ENCODE peak calls at places on chromosomes 11 and 22, in five cellular contexts. One of them, this sample, is unnamed.

GRCh38 chr11:115264278-115264677 is 239.9 kb downstream of the CADM1 start:
- DNase-seq in lung: no peak
- DNase-seq in left lung: no peak
- DNase-seq in GM23338: no peak
- DNase-seq in endothelial cell of umbilical vein: no peak
- DNase-seq in this sample: no peak

GRCh38 chr22:36409911-36410756 is 22.4 kb upstream of the MYH9 start:
- DNase-seq in lung: peak
- DNase-seq in left lung: peak
- DNase-seq in GM23338: peak
- DNase-seq in endothelial cell of umbilical vein: peak
- DNase-seq in this sample: peak

GRCh38 chr11:12429155-12429554 is 51.8 kb downstream of the PARVA start:
- DNase-seq in lung: no peak
- DNase-seq in left lung: no peak
- DNase-seq in GM23338: no peak
- DNase-seq in endothelial cell of umbilical vein: no peak
- DNase-seq in this sample: no peak

GRCh38 chr11:110566577-110566976 is 136.8 kb downstream of the FDX1 start:
- DNase-seq in lung: no peak
- DNase-seq in left lung: no peak
- DNase-seq in GM23338: no peak
- DNase-seq in endothelial cell of umbilical vein: no peak
- DNase-seq in this sample: no peak

GRCh38 chr11:70916321-70916720 is 336.1 kb downstream of the SHANK2 start:
- DNase-seq in lung: no peak
- DNase-seq in left lung: no peak
- DNase-seq in GM23338: no peak
- DNase-seq in endothelial cell of umbilical vein: no peak
- DNase-seq in this sample: no peak

GRCh38 chr22:42947211-42947990 is 67.5 kb downstream of the PACSIN2 start:
- DNase-seq in lung: no peak
- DNase-seq in left lung: no peak
- DNase-seq in GM23338: no peak
- DNase-seq in endothelial cell of umbilical vein: peak
- DNase-seq in this sample: no peak

GRCh38 chr11:87724358-87724757 is 450.9 kb downstream of the RAB38 start:
- DNase-seq in lung: no peak
- DNase-seq in left lung: no peak
- DNase-seq in GM23338: no peak
- DNase-seq in endothelial cell of umbilical vein: no peak
- DNase-seq in this sample: no peak

GRCh38 chr22:43995798-43996169 is 28.3 kb upstream of the PARVB start:
- DNase-seq in lung: no peak
- DNase-seq in left lung: no peak
- DNase-seq in GM23338: no peak
- DNase-seq in endothelial cell of umbilical vein: no peak
- DNase-seq in this sample: no peak

GRCh38 chr11:105767945-105768344 is 158.1 kb downstream of the GRIA4 start:
- DNase-seq in lung: no peak
- DNase-seq in left lung: no peak
- DNase-seq in GM23338: no peak
- DNase-seq in endothelial cell of umbilical vein: no peak
- DNase-seq in this sample: no peak

GRCh38 chr11:65043881-65044501 is 3.0 kb downstream of the SAC3D1 start:
- DNase-seq in lung: peak
- DNase-seq in left lung: peak
- DNase-seq in GM23338: no peak
- DNase-seq in endothelial cell of umbilical vein: no peak
- DNase-seq in this sample: no peak

GRCh38 chr11:95884364-95884763 is 39.5 kb downstream of the MTMR2 start:
- DNase-seq in lung: no peak
- DNase-seq in left lung: no peak
- DNase-seq in GM23338: no peak
- DNase-seq in endothelial cell of umbilical vein: peak
- DNase-seq in this sample: no peak

GRCh38 chr11:83441171-83441570 is 155.0 kb upstream of the CCDC90B start:
- DNase-seq in lung: no peak
- DNase-seq in left lung: no peak
- DNase-seq in GM23338: peak
- DNase-seq in endothelial cell of umbilical vein: no peak
- DNase-seq in this sample: no peak

GRCh38 chr11:63682045-63682915 is 980 bp downstream of the RTN3 start:
- DNase-seq in lung: no peak
- DNase-seq in left lung: no peak
- DNase-seq in GM23338: peak
- DNase-seq in endothelial cell of umbilical vein: peak
- DNase-seq in this sample: no peak

GRCh38 chr11:64536396-64536935 is 54.6 kb upstream of the SLC22A12 start:
- DNase-seq in lung: no peak
- DNase-seq in left lung: peak
- DNase-seq in GM23338: no peak
- DNase-seq in endothelial cell of umbilical vein: no peak
- DNase-seq in this sample: no peak

GRCh38 chr22:30720263-30720837 is 25.7 kb downstream of the OSBP2 start:
- DNase-seq in lung: no peak
- DNase-seq in left lung: no peak
- DNase-seq in GM23338: no peak
- DNase-seq in endothelial cell of umbilical vein: peak
- DNase-seq in this sample: no peak

GRCh38 chr11:76214968-76215548 is 8.8 kb upstream of the WNT11 start:
- DNase-seq in lung: no peak
- DNase-seq in left lung: no peak
- DNase-seq in GM23338: no peak
- DNase-seq in endothelial cell of umbilical vein: no peak
- DNase-seq in this sample: no peak

GRCh38 chr11:14789879-14790484 is 102.0 kb downstream of the CYP2R1 start:
- DNase-seq in lung: no peak
- DNase-seq in left lung: no peak
- DNase-seq in GM23338: no peak
- DNase-seq in endothelial cell of umbilical vein: peak
- DNase-seq in this sample: no peak
- TF ChIP-seq CTCF in lung: peak
- TF ChIP-seq CTCF in left lung: peak
- TF ChIP-seq CTCF in GM23338: peak
- TF ChIP-seq CTCF in endothelial cell of umbilical vein: peak
- TF ChIP-seq CTCF in this sample: no peak

GRCh38 chr11:85647078-85647477 is 689 bp upstream of the TMEM126A start:
- DNase-seq in lung: no peak
- DNase-seq in left lung: no peak
- DNase-seq in GM23338: no peak
- DNase-seq in endothelial cell of umbilical vein: no peak
- DNase-seq in this sample: no peak
- TF ChIP-seq CTCF in lung: no peak
- TF ChIP-seq CTCF in left lung: no peak
- TF ChIP-seq CTCF in GM23338: no peak
- TF ChIP-seq CTCF in endothelial cell of umbilical vein: no peak
- TF ChIP-seq CTCF in this sample: no peak

GRCh38 chr11:134558916-134559616 is 147.0 kb upstream of the B3GAT1 start:
- DNase-seq in lung: no peak
- DNase-seq in left lung: peak
- DNase-seq in GM23338: no peak
- DNase-seq in endothelial cell of umbilical vein: no peak
- DNase-seq in this sample: no peak
- TF ChIP-seq CTCF in lung: no peak
- TF ChIP-seq CTCF in left lung: no peak
- TF ChIP-seq CTCF in GM23338: no peak
- TF ChIP-seq CTCF in endothelial cell of umbilical vein: no peak
- TF ChIP-seq CTCF in this sample: no peak

GRCh38 chr22:20976291-20976877 is 5.7 kb upstream of the LZTR1 start:
- DNase-seq in lung: no peak
- DNase-seq in left lung: peak
- DNase-seq in GM23338: no peak
- DNase-seq in endothelial cell of umbilical vein: no peak
- DNase-seq in this sample: no peak

GRCh38 chr22:20977516-20978170 is 4.5 kb upstream of the LZTR1 start:
- DNase-seq in lung: no peak
- DNase-seq in left lung: peak
- DNase-seq in GM23338: no peak
- DNase-seq in endothelial cell of umbilical vein: no peak
- DNase-seq in this sample: no peak

GRCh38 chr22:20977019-20977418 is 5.1 kb upstream of the LZTR1 start:
- DNase-seq in lung: no peak
- DNase-seq in left lung: peak
- DNase-seq in GM23338: no peak
- DNase-seq in endothelial cell of umbilical vein: no peak
- DNase-seq in this sample: no peak

GRCh38 chr22:20974336-20974955 is 7.4 kb downstream of the AIFM3 start:
- DNase-seq in lung: no peak
- DNase-seq in left lung: peak
- DNase-seq in GM23338: no peak
- DNase-seq in endothelial cell of umbilical vein: no peak
- DNase-seq in this sample: no peak

GRCh38 chr22:20975541-20976290 is 6.4 kb upstream of the LZTR1 start:
- DNase-seq in lung: no peak
- DNase-seq in left lung: peak
- DNase-seq in GM23338: no peak
- DNase-seq in endothelial cell of umbilical vein: no peak
- DNase-seq in this sample: no peak
- TF ChIP-seq CTCF in lung: no peak
- TF ChIP-seq CTCF in left lung: no peak
- TF ChIP-seq CTCF in GM23338: no peak
- TF ChIP-seq CTCF in endothelial cell of umbilical vein: no peak
- TF ChIP-seq CTCF in this sample: no peak

GRCh38 chr11:30346068-30346688 is 23.3 kb downstream of the ARL14EP start:
- DNase-seq in lung: no peak
- DNase-seq in left lung: no peak
- DNase-seq in GM23338: peak
- DNase-seq in endothelial cell of umbilical vein: peak
- DNase-seq in this sample: no peak
- TF ChIP-seq CTCF in lung: peak
- TF ChIP-seq CTCF in left lung: peak
- TF ChIP-seq CTCF in GM23338: peak
- TF ChIP-seq CTCF in endothelial cell of umbilical vein: peak
- TF ChIP-seq CTCF in this sample: no peak